ENCODE peak calls at places on chromosomes 6 and 20, in eight cellular contexts. One of them, this sample, is unnamed.

GRCh38 chr6:54586251-54586650 is 260.3 kb upstream of the FAM83B start:
- DNase-seq in cardiac fibroblast: peak
- DNase-seq in CD4-positive, alpha-beta T cell: no peak
- DNase-seq in brain pericyte: no peak
- DNase-seq in ACHN: no peak
- DNase-seq in IMR-90: peak
- DNase-seq in fibroblast of the conjunctiva: no peak
- DNase-seq in stimulated activated CD8-positive, alpha-beta memory T cell treated with anti-CD3 and anti-CD28 coated beads, Interleukin-15, amount 100 ng/mL, for 24 hours: no peak
- DNase-seq in this sample: no peak

GRCh38 chr20:409697-410559 is 1.8 kb downstream of the RBCK1 start:
- DNase-seq in cardiac fibroblast: no peak
- DNase-seq in CD4-positive, alpha-beta T cell: no peak
- DNase-seq in brain pericyte: no peak
- DNase-seq in ACHN: no peak
- DNase-seq in IMR-90: no peak
- DNase-seq in fibroblast of the conjunctiva: no peak
- DNase-seq in stimulated activated CD8-positive, alpha-beta memory T cell treated with anti-CD3 and anti-CD28 coated beads, Interleukin-15, amount 100 ng/mL, for 24 hours: no peak
- DNase-seq in this sample: no peak

GRCh38 chr6:81985191-81985590 is 232.7 kb upstream of the TENT5A start:
- DNase-seq in cardiac fibroblast: no peak
- DNase-seq in CD4-positive, alpha-beta T cell: no peak
- DNase-seq in brain pericyte: no peak
- DNase-seq in ACHN: no peak
- DNase-seq in IMR-90: peak
- DNase-seq in fibroblast of the conjunctiva: no peak
- DNase-seq in stimulated activated CD8-positive, alpha-beta memory T cell treated with anti-CD3 and anti-CD28 coated beads, Interleukin-15, amount 100 ng/mL, for 24 hours: no peak
- DNase-seq in this sample: no peak

GRCh38 chr6:135871878-135872277 is 20.4 kb downstream of the PDE7B start:
- DNase-seq in cardiac fibroblast: peak
- DNase-seq in CD4-positive, alpha-beta T cell: no peak
- DNase-seq in brain pericyte: no peak
- DNase-seq in ACHN: peak
- DNase-seq in IMR-90: peak
- DNase-seq in fibroblast of the conjunctiva: no peak
- DNase-seq in stimulated activated CD8-positive, alpha-beta memory T cell treated with anti-CD3 and anti-CD28 coated beads, Interleukin-15, amount 100 ng/mL, for 24 hours: no peak
- DNase-seq in this sample: no peak

GRCh38 chr6:137933696-137934095 is 66.6 kb downstream of the TNFAIP3 start:
- DNase-seq in cardiac fibroblast: peak
- DNase-seq in CD4-positive, alpha-beta T cell: no peak
- DNase-seq in brain pericyte: peak
- DNase-seq in ACHN: no peak
- DNase-seq in IMR-90: peak
- DNase-seq in fibroblast of the conjunctiva: peak
- DNase-seq in stimulated activated CD8-positive, alpha-beta memory T cell treated with anti-CD3 and anti-CD28 coated beads, Interleukin-15, amount 100 ng/mL, for 24 hours: no peak
- DNase-seq in this sample: no peak

GRCh38 chr6:105892577-105893262 is 193.4 kb upstream of the PRDM1 start:
- DNase-seq in cardiac fibroblast: no peak
- DNase-seq in CD4-positive, alpha-beta T cell: no peak
- DNase-seq in brain pericyte: no peak
- DNase-seq in ACHN: no peak
- DNase-seq in IMR-90: no peak
- DNase-seq in fibroblast of the conjunctiva: no peak
- DNase-seq in stimulated activated CD8-positive, alpha-beta memory T cell treated with anti-CD3 and anti-CD28 coated beads, Interleukin-15, amount 100 ng/mL, for 24 hours: no peak
- DNase-seq in this sample: no peak

GRCh38 chr6:34227656-34228421 is 8.8 kb upstream of the HMGA1 start:
- DNase-seq in cardiac fibroblast: no peak
- DNase-seq in CD4-positive, alpha-beta T cell: no peak
- DNase-seq in brain pericyte: no peak
- DNase-seq in ACHN: no peak
- DNase-seq in IMR-90: no peak
- DNase-seq in fibroblast of the conjunctiva: no peak
- DNase-seq in stimulated activated CD8-positive, alpha-beta memory T cell treated with anti-CD3 and anti-CD28 coated beads, Interleukin-15, amount 100 ng/mL, for 24 hours: no peak
- DNase-seq in this sample: no peak

GRCh38 chr6:14324042-14324441 is 206.5 kb downstream of the CD83 start:
- DNase-seq in cardiac fibroblast: no peak
- DNase-seq in CD4-positive, alpha-beta T cell: no peak
- DNase-seq in brain pericyte: no peak
- DNase-seq in ACHN: no peak
- DNase-seq in IMR-90: peak
- DNase-seq in fibroblast of the conjunctiva: no peak
- DNase-seq in stimulated activated CD8-positive, alpha-beta memory T cell treated with anti-CD3 and anti-CD28 coated beads, Interleukin-15, amount 100 ng/mL, for 24 hours: no peak
- DNase-seq in this sample: no peak

GRCh38 chr6:148945311-148946021 is 198.6 kb downstream of the UST start:
- DNase-seq in cardiac fibroblast: no peak
- DNase-seq in CD4-positive, alpha-beta T cell: no peak
- DNase-seq in brain pericyte: no peak
- DNase-seq in ACHN: no peak
- DNase-seq in IMR-90: no peak
- DNase-seq in fibroblast of the conjunctiva: no peak
- DNase-seq in stimulated activated CD8-positive, alpha-beta memory T cell treated with anti-CD3 and anti-CD28 coated beads, Interleukin-15, amount 100 ng/mL, for 24 hours: no peak
- DNase-seq in this sample: no peak

GRCh38 chr20:24669701-24670100 is 200.3 kb downstream of the SYNDIG1 start:
- DNase-seq in cardiac fibroblast: no peak
- DNase-seq in CD4-positive, alpha-beta T cell: no peak
- DNase-seq in brain pericyte: no peak
- DNase-seq in ACHN: no peak
- DNase-seq in IMR-90: no peak
- DNase-seq in fibroblast of the conjunctiva: no peak
- DNase-seq in stimulated activated CD8-positive, alpha-beta memory T cell treated with anti-CD3 and anti-CD28 coated beads, Interleukin-15, amount 100 ng/mL, for 24 hours: no peak
- DNase-seq in this sample: no peak